ENCODE peak calls at places on chromosomes 12 and 14, in eight cellular contexts. One of them, this sample, is unnamed.

GRCh38 chr12:31629756-31630732 is 29.4 kb upstream of the ETFBKMT start:
- DNase-seq in HT1080: no peak
- DNase-seq in NAMALWA: no peak
- DNase-seq in ACHN: no peak
- DNase-seq in anterior cingulate cortex: no peak
- DNase-seq in NCI-H2081: no peak
- DNase-seq in glutamatergic neuron: no peak
- DNase-seq in cardiac muscle cell: peak
- DNase-seq in this sample: no peak

GRCh38 chr14:85195872-85196477 is 334.0 kb upstream of the FLRT2 start:
- DNase-seq in HT1080: peak
- DNase-seq in NAMALWA: peak
- DNase-seq in ACHN: peak
- DNase-seq in anterior cingulate cortex: no peak
- DNase-seq in NCI-H2081: no peak
- DNase-seq in glutamatergic neuron: no peak
- DNase-seq in cardiac muscle cell: peak
- DNase-seq in this sample: no peak

GRCh38 chr14:22668417-22668816 is 24.3 kb upstream of the OR6J1 start:
- DNase-seq in HT1080: no peak
- DNase-seq in NAMALWA: no peak
- DNase-seq in ACHN: no peak
- DNase-seq in anterior cingulate cortex: no peak
- DNase-seq in NCI-H2081: no peak
- DNase-seq in glutamatergic neuron: no peak
- DNase-seq in cardiac muscle cell: peak
- DNase-seq in this sample: no peak

GRCh38 chr12:113333877-113334785 is 778 bp downstream of the SLC8B1 start:
- DNase-seq in HT1080: no peak
- DNase-seq in NAMALWA: peak
- DNase-seq in ACHN: no peak
- DNase-seq in anterior cingulate cortex: no peak
- DNase-seq in NCI-H2081: no peak
- DNase-seq in glutamatergic neuron: no peak
- DNase-seq in cardiac muscle cell: no peak
- DNase-seq in this sample: no peak

GRCh38 chr12:78181544-78182162 is 351.0 kb downstream of the NAV3 start:
- DNase-seq in HT1080: no peak
- DNase-seq in NAMALWA: peak
- DNase-seq in ACHN: peak
- DNase-seq in anterior cingulate cortex: no peak
- DNase-seq in NCI-H2081: peak
- DNase-seq in glutamatergic neuron: peak
- DNase-seq in cardiac muscle cell: peak
- DNase-seq in this sample: peak

GRCh38 chr14:103696027-103696402 is 19.2 kb downstream of the XRCC3 start:
- DNase-seq in HT1080: no peak
- DNase-seq in NAMALWA: peak
- DNase-seq in ACHN: no peak
- DNase-seq in anterior cingulate cortex: no peak
- DNase-seq in NCI-H2081: no peak
- DNase-seq in glutamatergic neuron: no peak
- DNase-seq in cardiac muscle cell: no peak
- DNase-seq in this sample: no peak

GRCh38 chr12:118061011-118061875 is at the start of gene WSB2:
- DNase-seq in HT1080: no peak
- DNase-seq in NAMALWA: peak
- DNase-seq in ACHN: peak
- DNase-seq in anterior cingulate cortex: no peak
- DNase-seq in NCI-H2081: peak
- DNase-seq in glutamatergic neuron: peak
- DNase-seq in cardiac muscle cell: peak
- DNase-seq in this sample: peak

GRCh38 chr12:96249196-96250118 is 55.3 kb downstream of the ELK3 start:
- DNase-seq in HT1080: no peak
- DNase-seq in NAMALWA: no peak
- DNase-seq in ACHN: no peak
- DNase-seq in anterior cingulate cortex: no peak
- DNase-seq in NCI-H2081: no peak
- DNase-seq in glutamatergic neuron: no peak
- DNase-seq in cardiac muscle cell: peak
- DNase-seq in this sample: peak

GRCh38 chr14:54893151-54893760 is 9.4 kb downstream of the GCH1 start:
- DNase-seq in HT1080: peak
- DNase-seq in NAMALWA: peak
- DNase-seq in ACHN: peak
- DNase-seq in anterior cingulate cortex: no peak
- DNase-seq in NCI-H2081: peak
- DNase-seq in glutamatergic neuron: no peak
- DNase-seq in cardiac muscle cell: peak
- DNase-seq in this sample: peak

GRCh38 chr14:95058491-95058890 is 98.8 kb downstream of the DICER1 start:
- DNase-seq in HT1080: no peak
- DNase-seq in NAMALWA: no peak
- DNase-seq in ACHN: no peak
- DNase-seq in anterior cingulate cortex: no peak
- DNase-seq in NCI-H2081: no peak
- DNase-seq in glutamatergic neuron: no peak
- DNase-seq in cardiac muscle cell: no peak
- DNase-seq in this sample: no peak

GRCh38 chr12:77343291-77343690 is 277.9 kb upstream of the E2F7 start:
- DNase-seq in HT1080: peak
- DNase-seq in NAMALWA: no peak
- DNase-seq in ACHN: no peak
- DNase-seq in anterior cingulate cortex: no peak
- DNase-seq in NCI-H2081: no peak
- DNase-seq in glutamatergic neuron: no peak
- DNase-seq in cardiac muscle cell: peak
- DNase-seq in this sample: no peak

GRCh38 chr14:75831455-75831854 is 150.3 kb downstream of the TGFB3 start:
- DNase-seq in HT1080: peak
- DNase-seq in NAMALWA: no peak
- DNase-seq in ACHN: no peak
- DNase-seq in anterior cingulate cortex: no peak
- DNase-seq in NCI-H2081: peak
- DNase-seq in glutamatergic neuron: no peak
- DNase-seq in cardiac muscle cell: peak
- DNase-seq in this sample: no peak

GRCh38 chr12:105738036-105738435 is 400.7 kb downstream of the NUAK1 start:
- DNase-seq in HT1080: no peak
- DNase-seq in NAMALWA: no peak
- DNase-seq in ACHN: no peak
- DNase-seq in anterior cingulate cortex: no peak
- DNase-seq in NCI-H2081: no peak
- DNase-seq in glutamatergic neuron: no peak
- DNase-seq in cardiac muscle cell: peak
- DNase-seq in this sample: no peak

GRCh38 chr14:89576960-89577359 is 159.9 kb upstream of the FOXN3 start:
- DNase-seq in HT1080: no peak
- DNase-seq in NAMALWA: no peak
- DNase-seq in ACHN: no peak
- DNase-seq in anterior cingulate cortex: no peak
- DNase-seq in NCI-H2081: no peak
- DNase-seq in glutamatergic neuron: peak
- DNase-seq in cardiac muscle cell: no peak
- DNase-seq in this sample: no peak

GRCh38 chr12:94284046-94284445 is 135.7 kb downstream of the PLXNC1 start:
- DNase-seq in HT1080: no peak
- DNase-seq in NAMALWA: no peak
- DNase-seq in ACHN: no peak
- DNase-seq in anterior cingulate cortex: no peak
- DNase-seq in NCI-H2081: no peak
- DNase-seq in glutamatergic neuron: no peak
- DNase-seq in cardiac muscle cell: no peak
- DNase-seq in this sample: no peak

GRCh38 chr12:86376052-86376451 is 119.9 kb upstream of the MGAT4C start:
- DNase-seq in HT1080: peak
- DNase-seq in NAMALWA: peak
- DNase-seq in ACHN: peak
- DNase-seq in anterior cingulate cortex: no peak
- DNase-seq in NCI-H2081: peak
- DNase-seq in glutamatergic neuron: peak
- DNase-seq in cardiac muscle cell: no peak
- DNase-seq in this sample: no peak

GRCh38 chr14:51652168-51653095 is 722 bp downstream of the FRMD6 start:
- DNase-seq in HT1080: peak
- DNase-seq in NAMALWA: peak
- DNase-seq in ACHN: peak
- DNase-seq in anterior cingulate cortex: no peak
- DNase-seq in NCI-H2081: no peak
- DNase-seq in glutamatergic neuron: peak
- DNase-seq in cardiac muscle cell: no peak
- DNase-seq in this sample: no peak

GRCh38 chr14:23182372-23183014 is 967 bp downstream of the SLC7A8 start:
- DNase-seq in HT1080: no peak
- DNase-seq in NAMALWA: no peak
- DNase-seq in ACHN: peak
- DNase-seq in anterior cingulate cortex: peak
- DNase-seq in NCI-H2081: no peak
- DNase-seq in glutamatergic neuron: peak
- DNase-seq in cardiac muscle cell: no peak
- DNase-seq in this sample: no peak

This sample was measured in NCI-H2107.